ENCODE peak calls at places on chromosomes 5 and 9, in eight cellular contexts. Z is GM10248, I is WERI-Rb-1, R is thyroid gland, K is EL, N is astrocyte, D is activated T-helper 1 cell treated with Interleukin-2 at 50 U/mL for 16 hours, S is ureter. Y is an unnamed sample.

GRCh38 chr9:126151671-126152050 is 175.0 kb upstream of the MVB12B start:
- DNase-seq in Z (peak; percentile 10), I (no peak), R (no peak), K (no peak), N (no peak), D (no peak), S (peak; percentile 29), Y (no peak)

GRCh38 chr9:86685556-86685955 is 261.8 kb downstream of the GAS1 start:
- DNase-seq in Z (no peak), I (no peak), R (no peak), K (no peak), N (no peak), D (no peak), S (no peak), Y (no peak)

GRCh38 chr5:135319928-135320606 is 79.0 kb downstream of the MACROH2A1 start:
- DNase-seq in Z (no peak), I (peak; percentile 77), R (no peak), K (no peak), N (no peak), D (no peak), S (no peak), Y (peak; percentile 29)

GRCh38 chr9:93670208-93671029 is 94.0 kb downstream of the PHF2 start:
- DNase-seq in Z (no peak), I (peak; percentile 10), R (no peak), K (peak; percentile 64), N (no peak), D (no peak), S (peak; percentile 28), Y (peak; percentile 17)

GRCh38 chr5:142438573-142438972 is 113.8 kb upstream of the SPRY4 start:
- DNase-seq in Z (no peak), I (no peak), R (no peak), K (no peak), N (no peak), D (no peak), S (no peak), Y (no peak)

GRCh38 chr9:121299467-121300282 is 31.7 kb downstream of the GSN start:
- DNase-seq in Z (peak; percentile 56), I (peak; percentile 42), R (peak; percentile 63), K (peak; percentile 50), N (no peak), D (no peak), S (no peak), Y (peak; percentile 38)

GRCh38 chr9:107190936-107191290 is 92.2 kb upstream of the RAD23B start:
- DNase-seq in Z (no peak), I (no peak), R (no peak), K (no peak), N (no peak), D (no peak), S (no peak), Y (no peak)

GRCh38 chr5:150141544-150142188 is 14.0 kb downstream of the PDGFRB start:
- DNase-seq in Z (no peak), I (no peak), R (no peak), K (peak; percentile 96), N (peak; percentile 85), D (no peak), S (no peak), Y (no peak)

GRCh38 chr9:19286634-19287188 is 56.2 kb downstream of the DENND4C start:
- DNase-seq in Z (no peak), I (no peak), R (no peak), K (no peak), N (peak; percentile 12), D (no peak), S (no peak), Y (no peak)

GRCh38 chr5:66540078-66540477 is 56.1 kb upstream of the MAST4 start:
- DNase-seq in Z (no peak), I (no peak), R (no peak), K (no peak), N (peak; percentile 37), D (no peak), S (no peak), Y (no peak)

GRCh38 chr9:87725900-87726709 is at the start of gene CTSL:
- DNase-seq in Z (peak; percentile 34), I (peak; percentile 44), R (peak; percentile 93), K (peak; percentile 86), N (peak; percentile 79), D (peak; percentile 58), S (peak; percentile 93), Y (peak; percentile 78)

GRCh38 chr9:114587345-114588149 is at the start of gene ATP6V1G1:
- DNase-seq in Z (peak; percentile 96), I (peak; percentile 100), R (peak; percentile 100), K (peak; percentile 99), N (peak; percentile 98), D (peak; percentile 96), S (peak; percentile 100), Y (peak; percentile 98)

GRCh38 chr5:39498247-39498952 is 73.6 kb upstream of the DAB2 start:
- DNase-seq in Z (no peak), I (no peak), R (no peak), K (peak; percentile 72), N (peak; percentile 80), D (no peak), S (no peak), Y (no peak)

GRCh38 chr5:81755320-81755719 is 4.4 kb upstream of the SSBP2 start:
- DNase-seq in Z (no peak), I (no peak), R (peak; percentile 71), K (peak; percentile 89), N (peak; percentile 93), D (no peak), S (peak; percentile 55), Y (no peak)

GRCh38 chr5:74196233-74196632 is 444.3 kb downstream of the ENC1 start:
- DNase-seq in Z (peak; percentile 23), I (no peak), R (no peak), K (no peak), N (no peak), D (no peak), S (no peak), Y (no peak)

GRCh38 chr9:126411225-126411947 is 84.8 kb downstream of the MVB12B start:
- DNase-seq in Z (peak; percentile 68), I (no peak), R (no peak), K (no peak), N (peak; percentile 57), D (no peak), S (no peak), Y (no peak)

GRCh38 chr5:160685695-160686094 is 166.3 kb downstream of the ATP10B start:
- DNase-seq in Z (peak; percentile 39), I (no peak), R (no peak), K (peak; percentile 1), N (no peak), D (no peak), S (no peak), Y (peak; percentile 11)

GRCh38 chr9:128409998-128410397 is 10.7 kb upstream of the CERCAM start:
- DNase-seq in Z (no peak), I (peak; percentile 60), R (no peak), K (peak; percentile 36), N (no peak), D (no peak), S (no peak), Y (no peak)

GRCh38 chr5:1029945-1030625 is 21.5 kb downstream of the NKD2 start:
- DNase-seq in Z (no peak), I (no peak), R (no peak), K (no peak), N (no peak), D (no peak), S (no peak), Y (no peak)

Y was measured in endothelial cell.